ENCODE peak calls at places on chromosomes 4 and X, in four cellular contexts. One of them, this sample, is unnamed.

GRCh38 chr4:78787392-78788004 is 11.3 kb downstream of the BMP2K start:
- DNase-seq in OCI-LY7: no peak
- DNase-seq in GM23248: no peak
- DNase-seq in SK-N-SH: no peak
- DNase-seq in this sample: peak; percentile 57

GRCh38 chrX:134095366-134095765 is 110.0 kb upstream of the GPC3 start:
- DNase-seq in GM23248: no peak
- DNase-seq in OCI-LY7: no peak
- DNase-seq in SK-N-SH: no peak
- DNase-seq in this sample: no peak

GRCh38 chr4:167613381-167613780 is 379.1 kb upstream of the SPOCK3 start:
- DNase-seq in SK-N-SH: no peak
- DNase-seq in GM23248: no peak
- DNase-seq in OCI-LY7: no peak
- DNase-seq in this sample: no peak

GRCh38 chr4:120829113-120829831 is 93.3 kb downstream of the PRDM5 start:
- DNase-seq in SK-N-SH: peak; percentile 31
- DNase-seq in GM23248: no peak
- DNase-seq in OCI-LY7: no peak
- DNase-seq in this sample: no peak

GRCh38 chrX:135345328-135345645 is 36.0 kb downstream of the ETDC start:
- DNase-seq in OCI-LY7: no peak
- DNase-seq in GM23248: peak; percentile 61
- DNase-seq in SK-N-SH: peak; percentile 30
- DNase-seq in this sample: no peak

GRCh38 chrX:78708171-78708570 is 39.3 kb upstream of the LPAR4 start:
- DNase-seq in OCI-LY7: no peak
- DNase-seq in SK-N-SH: peak; percentile 1
- DNase-seq in GM23248: peak; percentile 57
- DNase-seq in this sample: peak; percentile 48

GRCh38 chr4:21697583-21697982 is 251.0 kb downstream of the KCNIP4 start:
- DNase-seq in GM23248: peak; percentile 32
- DNase-seq in SK-N-SH: peak; percentile 35
- DNase-seq in OCI-LY7: no peak
- DNase-seq in this sample: peak; percentile 51

GRCh38 chr4:24209131-24209530 is 319.3 kb upstream of the PPARGC1A start:
- DNase-seq in OCI-LY7: no peak
- DNase-seq in SK-N-SH: no peak
- DNase-seq in GM23248: no peak
- DNase-seq in this sample: no peak

GRCh38 chr4:80229128-80229527 is 31.8 kb downstream of the PRDM8 start:
- DNase-seq in GM23248: no peak
- DNase-seq in SK-N-SH: no peak
- DNase-seq in OCI-LY7: no peak
- DNase-seq in this sample: no peak

GRCh38 chr4:1172971-1173757 is 781 bp upstream of the SPON2 start:
- DNase-seq in SK-N-SH: peak; percentile 38
- DNase-seq in GM23248: peak; percentile 66
- DNase-seq in OCI-LY7: no peak
- DNase-seq in this sample: peak; percentile 50

GRCh38 chr4:107699466-107700206 is 20.4 kb downstream of the PAPSS1 start:
- DNase-seq in SK-N-SH: no peak
- DNase-seq in GM23248: peak; percentile 22
- DNase-seq in OCI-LY7: no peak
- DNase-seq in this sample: no peak

GRCh38 chr4:158996669-158997074 is 106.2 kb upstream of the RAPGEF2 start:
- DNase-seq in OCI-LY7: no peak
- DNase-seq in GM23248: peak; percentile 98
- DNase-seq in SK-N-SH: no peak
- DNase-seq in this sample: no peak

GRCh38 chrX:136064661-136065043 is 79.4 kb downstream of the SLC9A6 start:
- DNase-seq in SK-N-SH: no peak
- DNase-seq in GM23248: no peak
- DNase-seq in OCI-LY7: no peak
- DNase-seq in this sample: no peak

GRCh38 chr4:114365591-114365990 is 233.0 kb upstream of the UGT8 start:
- DNase-seq in OCI-LY7: no peak
- DNase-seq in GM23248: no peak
- DNase-seq in SK-N-SH: no peak
- DNase-seq in this sample: no peak

GRCh38 chr4:8192748-8193738 is 6.0 kb upstream of the SH3TC1 start:
- DNase-seq in OCI-LY7: peak; percentile 70
- DNase-seq in GM23248: peak; percentile 43
- DNase-seq in SK-N-SH: peak; percentile 78
- DNase-seq in this sample: no peak

GRCh38 chr4:100838286-100838685 is 320.5 kb upstream of the EMCN start:
- DNase-seq in GM23248: no peak
- DNase-seq in OCI-LY7: no peak
- DNase-seq in SK-N-SH: peak; percentile 7
- DNase-seq in this sample: no peak

GRCh38 chr4:100841911-100842310 is 324.1 kb upstream of the EMCN start:
- DNase-seq in GM23248: peak; percentile 54
- DNase-seq in SK-N-SH: no peak
- DNase-seq in OCI-LY7: no peak
- DNase-seq in this sample: no peak

GRCh38 chr4:100839712-100840111 is 321.9 kb upstream of the EMCN start:
- DNase-seq in OCI-LY7: no peak
- DNase-seq in SK-N-SH: no peak
- DNase-seq in GM23248: no peak
- DNase-seq in this sample: no peak

GRCh38 chr4:100843897-100844296 is 326.1 kb upstream of the EMCN start:
- DNase-seq in GM23248: peak; percentile 20
- DNase-seq in OCI-LY7: no peak
- DNase-seq in SK-N-SH: no peak
- DNase-seq in this sample: no peak

GRCh38 chr4:100842856-100843255 is 325.0 kb upstream of the EMCN start:
- DNase-seq in OCI-LY7: no peak
- DNase-seq in GM23248: no peak
- DNase-seq in SK-N-SH: no peak
- DNase-seq in this sample: no peak
- TF ChIP-seq EZH2phosphoT487 in OCI-LY7: no peak
- TF ChIP-seq EZH2phosphoT487 in GM23248: no peak
- TF ChIP-seq EZH2phosphoT487 in SK-N-SH: no peak
- TF ChIP-seq EZH2phosphoT487 in this sample: no peak

GRCh38 chr4:181939199-181939945 is 303.8 kb upstream of the TENM3 start:
- DNase-seq in SK-N-SH: no peak
- DNase-seq in GM23248: peak; percentile 7
- DNase-seq in OCI-LY7: no peak
- DNase-seq in this sample: peak; percentile 23

GRCh38 chr4:181938641-181939040 is 304.6 kb upstream of the TENM3 start:
- DNase-seq in GM23248: no peak
- DNase-seq in OCI-LY7: no peak
- DNase-seq in SK-N-SH: no peak
- DNase-seq in this sample: no peak

GRCh38 chr4:181946902-181947301 is 296.3 kb upstream of the TENM3 start:
- DNase-seq in GM23248: no peak
- DNase-seq in SK-N-SH: no peak
- DNase-seq in OCI-LY7: no peak
- DNase-seq in this sample: no peak

GRCh38 chr4:181949704-181950312 is 293.4 kb upstream of the TENM3 start:
- DNase-seq in SK-N-SH: no peak
- DNase-seq in GM23248: no peak
- DNase-seq in OCI-LY7: no peak
- DNase-seq in this sample: no peak

GRCh38 chr4:181944527-181944926 is 298.7 kb upstream of the TENM3 start:
- DNase-seq in GM23248: no peak
- DNase-seq in SK-N-SH: no peak
- DNase-seq in OCI-LY7: no peak
- DNase-seq in this sample: no peak
- TF ChIP-seq EZH2phosphoT487 in GM23248: no peak
- TF ChIP-seq EZH2phosphoT487 in SK-N-SH: no peak
- TF ChIP-seq EZH2phosphoT487 in OCI-LY7: no peak
- TF ChIP-seq EZH2phosphoT487 in this sample: no peak

DNA sequence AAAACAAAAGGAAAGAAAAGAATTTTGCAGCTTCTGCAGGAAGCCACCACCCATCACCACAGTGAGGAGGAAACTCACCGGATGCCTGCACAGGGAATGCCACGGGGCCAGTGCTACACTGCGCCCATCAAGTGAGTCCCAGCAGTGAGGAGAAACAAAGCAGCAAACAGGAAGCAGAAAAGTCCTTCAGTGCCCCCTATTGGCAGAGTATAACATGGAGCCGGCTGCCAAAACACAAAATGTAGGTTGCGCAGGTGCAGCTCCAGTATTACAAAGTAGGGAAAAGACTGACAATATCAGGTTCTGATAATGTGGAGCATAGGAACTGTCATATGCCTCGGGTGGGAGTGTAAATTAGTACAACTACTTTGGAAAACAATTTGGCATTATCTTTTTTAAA is 23.3 kb upstream of the SCML2 start:
- DNase-seq in OCI-LY7: peak; percentile 47
- DNase-seq in GM23248: peak; percentile 33
- DNase-seq in SK-N-SH: peak; percentile 46
- DNase-seq in this sample: peak; percentile 53
- TF ChIP-seq EZH2phosphoT487 in OCI-LY7: no peak
- TF ChIP-seq EZH2phosphoT487 in GM23248: no peak
- TF ChIP-seq EZH2phosphoT487 in SK-N-SH: no peak
- TF ChIP-seq EZH2phosphoT487 in this sample: no peak

GRCh38 chr4:139686988-139687387 is 21.4 kb downstream of the MGST2 start:
- DNase-seq in OCI-LY7: no peak
- DNase-seq in SK-N-SH: no peak
- DNase-seq in GM23248: no peak
- DNase-seq in this sample: no peak

GRCh38 chr4:139689093-139689722 is 23.6 kb downstream of the MGST2 start:
- DNase-seq in OCI-LY7: no peak
- DNase-seq in SK-N-SH: no peak
- DNase-seq in GM23248: peak; percentile 18
- DNase-seq in this sample: no peak

GRCh38 chr4:139694522-139694921 is 28.9 kb downstream of the MGST2 start:
- DNase-seq in GM23248: no peak
- DNase-seq in OCI-LY7: no peak
- DNase-seq in SK-N-SH: no peak
- DNase-seq in this sample: no peak

GRCh38 chr4:139696491-139696890 is 30.9 kb downstream of the MGST2 start:
- DNase-seq in GM23248: no peak
- DNase-seq in OCI-LY7: no peak
- DNase-seq in SK-N-SH: no peak
- DNase-seq in this sample: no peak

GRCh38 chr4:139692300-139693012 is 26.8 kb downstream of the MGST2 start:
- DNase-seq in GM23248: no peak
- DNase-seq in SK-N-SH: peak; percentile 59
- DNase-seq in OCI-LY7: no peak
- DNase-seq in this sample: peak; percentile 24
- TF ChIP-seq EZH2phosphoT487 in GM23248: no peak
- TF ChIP-seq EZH2phosphoT487 in SK-N-SH: no peak
- TF ChIP-seq EZH2phosphoT487 in OCI-LY7: no peak
- TF ChIP-seq EZH2phosphoT487 in this sample: no peak

GRCh38 chr4:77415689-77416088 is 189.9 kb upstream of the CXCL13 start:
- DNase-seq in OCI-LY7: no peak
- DNase-seq in GM23248: no peak
- DNase-seq in SK-N-SH: no peak
- DNase-seq in this sample: no peak
- TF ChIP-seq EZH2phosphoT487 in OCI-LY7: no peak
- TF ChIP-seq EZH2phosphoT487 in GM23248: no peak
- TF ChIP-seq EZH2phosphoT487 in SK-N-SH: no peak
- TF ChIP-seq EZH2phosphoT487 in this sample: no peak

DNA sequence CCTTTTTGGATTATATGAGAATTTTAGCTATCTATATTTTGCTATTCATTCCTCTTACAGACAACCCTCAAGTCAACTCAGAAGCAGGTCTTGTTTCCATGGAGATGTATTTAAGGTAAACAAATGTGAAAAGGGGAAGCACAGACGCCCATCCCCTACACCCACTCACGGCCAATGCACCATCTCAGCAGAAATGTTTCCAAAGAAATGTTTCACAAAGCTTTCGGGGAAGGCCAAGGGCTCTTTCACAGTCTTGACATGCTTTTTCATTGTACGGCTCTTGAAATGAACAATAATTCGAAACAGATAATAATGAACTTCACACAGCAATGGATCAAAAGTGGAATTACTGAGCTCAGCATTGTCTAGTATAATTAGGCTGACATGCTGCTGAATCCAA is 160.7 kb downstream of the SMIM20 start:
- DNase-seq in GM23248: no peak
- DNase-seq in SK-N-SH: no peak
- DNase-seq in OCI-LY7: no peak
- DNase-seq in this sample: no peak
- TF ChIP-seq EZH2phosphoT487 in GM23248: no peak
- TF ChIP-seq EZH2phosphoT487 in SK-N-SH: no peak
- TF ChIP-seq EZH2phosphoT487 in OCI-LY7: no peak
- TF ChIP-seq EZH2phosphoT487 in this sample: no peak

DNA sequence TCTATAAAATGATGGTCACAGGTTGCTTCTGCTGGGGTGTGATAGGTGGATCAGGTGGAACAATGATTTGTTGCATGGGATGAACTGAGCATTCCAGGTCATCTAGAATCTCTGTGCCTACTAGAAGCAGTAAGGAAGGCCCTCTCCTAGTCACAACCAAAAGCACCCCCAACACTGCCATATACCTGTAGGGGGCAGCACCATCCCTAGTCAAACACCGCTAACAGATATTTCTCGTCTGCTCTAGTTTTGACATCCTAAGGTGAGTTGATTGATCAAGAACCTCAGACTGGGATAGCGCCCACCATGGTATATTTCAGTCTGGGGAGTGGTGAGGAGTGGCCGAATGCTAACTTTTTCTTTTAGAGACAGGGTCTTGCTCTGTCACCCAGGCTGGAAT is 160.2 kb downstream of the NHS start:
- DNase-seq in OCI-LY7: peak; percentile 2
- DNase-seq in GM23248: peak; percentile 29
- DNase-seq in SK-N-SH: peak; percentile 30
- DNase-seq in this sample: peak; percentile 23
- TF ChIP-seq EZH2phosphoT487 in OCI-LY7: no peak
- TF ChIP-seq EZH2phosphoT487 in GM23248: no peak
- TF ChIP-seq EZH2phosphoT487 in SK-N-SH: no peak
- TF ChIP-seq EZH2phosphoT487 in this sample: no peak

GRCh38 chr4:38207110-38207457 is 246.9 kb downstream of the PTTG2 start:
- DNase-seq in OCI-LY7: no peak
- DNase-seq in SK-N-SH: no peak
- DNase-seq in GM23248: no peak
- DNase-seq in this sample: no peak

GRCh38 chr4:38203609-38204008 is 243.4 kb downstream of the PTTG2 start:
- DNase-seq in SK-N-SH: no peak
- DNase-seq in OCI-LY7: no peak
- DNase-seq in GM23248: no peak
- DNase-seq in this sample: no peak

GRCh38 chr4:38202223-38202622 is 242.0 kb downstream of the PTTG2 start:
- DNase-seq in SK-N-SH: no peak
- DNase-seq in OCI-LY7: no peak
- DNase-seq in GM23248: no peak
- DNase-seq in this sample: no peak

GRCh38 chr4:38209654-38210053 is 249.5 kb downstream of the PTTG2 start:
- DNase-seq in GM23248: no peak
- DNase-seq in OCI-LY7: no peak
- DNase-seq in SK-N-SH: no peak
- DNase-seq in this sample: no peak

GRCh38 chr4:38204317-38205060 is 244.3 kb downstream of the PTTG2 start:
- DNase-seq in SK-N-SH: no peak
- DNase-seq in OCI-LY7: no peak
- DNase-seq in GM23248: no peak
- DNase-seq in this sample: no peak
- TF ChIP-seq EZH2phosphoT487 in SK-N-SH: no peak
- TF ChIP-seq EZH2phosphoT487 in OCI-LY7: no peak
- TF ChIP-seq EZH2phosphoT487 in GM23248: no peak
- TF ChIP-seq EZH2phosphoT487 in this sample: no peak